ENCODE peak calls at places on chromosomes 13 and 19, in five cellular contexts. B is fibroblast of pulmonary artery, Y is IMR-90, P is BJ, N is neural crest cell. M is an unnamed sample.

GRCh38 chr19:58570770-58571574 is 2.2 kb downstream of the MZF1 start:
- DNase-seq in B (no peak), Y (no peak), P (no peak), N (no peak), M (no peak)

GRCh38 chr13:42865703-42866102 is 84.3 kb downstream of the FAM216B start:
- DNase-seq in B (no peak), Y (peak; percentile 42), P (no peak), N (no peak), M (no peak)

GRCh38 chr13:39197645-39198007 is 159.4 kb downstream of the NHLRC3 start:
- DNase-seq in B (no peak), Y (no peak), P (no peak), N (no peak), M (no peak)

GRCh38 chr19:8512115-8512967 is 1.6 kb downstream of the ZNF414 start:
- DNase-seq in B (peak; percentile 24), Y (no peak), P (no peak), N (no peak), M (no peak)

GRCh38 chr19:55702131-55702627 is 27.2 kb downstream of the EPN1 start:
- DNase-seq in B (peak; percentile 66), Y (no peak), P (no peak), N (no peak), M (no peak)

GRCh38 chr13:74301200-74302063 is 167.2 kb upstream of the KLF12 start:
- DNase-seq in B (no peak), Y (peak; percentile 24), P (no peak), N (no peak), M (no peak)

GRCh38 chr13:101205408-101205807 is 210.9 kb downstream of the NALCN start:
- DNase-seq in B (no peak), Y (no peak), P (no peak), N (no peak), M (no peak)

GRCh38 chr19:44050740-44051653 is 839 bp upstream of the ZNF223 start:
- DNase-seq in B (peak; percentile 8), Y (no peak), P (no peak), N (no peak), M (no peak)

GRCh38 chr13:27556109-27556508 is 64.2 kb downstream of the LNX2 start:
- DNase-seq in B (peak; percentile 69), Y (peak; percentile 78), P (no peak), N (no peak), M (peak; percentile 85)

GRCh38 chr19:5993516-5994406 is 15.8 kb upstream of the RANBP3 start:
- DNase-seq in B (peak; percentile 31), Y (no peak), P (no peak), N (no peak), M (no peak)

GRCh38 chr19:8617984-8618383 is 7.5 kb upstream of the ADAMTS10 start:
- DNase-seq in B (no peak), Y (no peak), P (no peak), N (no peak), M (no peak)

GRCh38 chr19:47848871-47849473 is 10.1 kb upstream of the TPRX2 start:
- DNase-seq in B (peak; percentile 23), Y (no peak), P (no peak), N (peak; percentile 51), M (no peak)

GRCh38 chr19:18422530-18423191 is 3.5 kb downstream of the SSBP4 start:
- DNase-seq in B (no peak), Y (no peak), P (no peak), N (no peak), M (no peak)

GRCh38 chr13:108313382-108313781 is 43.9 kb downstream of the TNFSF13B start:
- DNase-seq in B (no peak), Y (no peak), P (no peak), N (no peak), M (no peak)

GRCh38 chr13:24900507-24900906 is 136.5 kb downstream of the RNF17 start:
- DNase-seq in B (no peak), Y (no peak), P (no peak), N (no peak), M (no peak)

GRCh38 chr13:44379885-44380284 is 6.3 kb downstream of the SERP2 start:
- DNase-seq in B (no peak), Y (no peak), P (no peak), N (no peak), M (no peak)

GRCh38 chr19:43534811-43535761 is 2.1 kb downstream of the ZNF575 start:
- DNase-seq in B (peak; percentile 74), Y (peak; percentile 61), P (no peak), N (peak; percentile 68), M (peak; percentile 86)

GRCh38 chr13:106376411-106377112 is 158.9 kb downstream of the EFNB2 start:
- DNase-seq in B (peak; percentile 92), Y (peak; percentile 95), P (peak; percentile 82), N (no peak), M (no peak)

GRCh38 chr13:110380359-110381028 is 73.4 kb downstream of the COL4A2 start:
- DNase-seq in B (peak; percentile 89), Y (peak; percentile 98), P (no peak), N (no peak), M (no peak)

GRCh38 chr13:80082396-80083096 is 258.4 kb downstream of the SPRY2 start:
- DNase-seq in B (peak; percentile 50), Y (peak; percentile 74), P (peak; percentile 5), N (no peak), M (no peak)

GRCh38 chr13:111176421-111176820 is 61.3 kb downstream of the ARHGEF7 start:
- DNase-seq in B (no peak), Y (no peak), P (no peak), N (no peak), M (no peak)

GRCh38 chr13:77724092-77724491 is 26.6 kb downstream of the SLAIN1 start:
- DNase-seq in B (no peak), Y (no peak), P (no peak), N (no peak), M (no peak)

GRCh38 chr13:81568824-81569223 is 1227.9 kb upstream of the SPRY2 start:
- DNase-seq in B (no peak), Y (no peak), P (no peak), N (no peak), M (no peak)

GRCh38 chr13:81562598-81562997 is 1221.7 kb upstream of the SPRY2 start:
- DNase-seq in B (no peak), Y (no peak), P (no peak), N (no peak), M (no peak)

DNA sequence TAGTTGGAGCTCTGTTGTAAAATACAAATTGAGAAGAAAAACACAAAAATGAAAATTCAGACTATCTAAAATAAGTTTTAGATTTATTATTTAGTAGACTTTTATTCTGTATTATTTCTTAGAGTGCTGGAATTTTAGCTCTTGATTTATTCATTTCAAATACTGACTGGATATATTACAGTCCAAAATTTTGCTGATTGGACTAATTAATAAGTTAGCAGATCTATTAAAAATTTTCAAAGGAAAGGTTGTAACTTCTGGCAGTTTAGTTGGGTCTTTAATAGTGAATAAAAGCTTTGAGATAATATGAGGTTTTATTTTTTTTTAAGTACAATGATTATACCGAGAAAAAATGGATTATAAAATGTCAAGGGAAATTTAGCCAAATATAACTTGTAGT is 1224.9 kb upstream of the SPRY2 start:
- DNase-seq in B (no peak), Y (no peak), P (no peak), N (no peak), M (no peak)
- TF ChIP-seq CTCF in B (no peak), Y (no peak), P (no peak), N (no peak), M (no peak)

GRCh38 chr19:53333071-53333465 is 481 bp upstream of the ZNF845 start:
- DNase-seq in B (no peak), Y (no peak), P (no peak), N (peak; percentile 40), M (peak; percentile 84)
- TF ChIP-seq CTCF in B (no peak), Y (no peak), P (no peak), N (no peak), M (no peak)

GRCh38 chr13:113731192-113732175 is 27.5 kb upstream of the TMEM255B start:
- DNase-seq in B (no peak), Y (no peak), P (no peak), N (no peak), M (no peak)

GRCh38 chr13:113730145-113730750 is 28.8 kb upstream of the TMEM255B start:
- DNase-seq in B (no peak), Y (no peak), P (no peak), N (no peak), M (no peak)

GRCh38 chr13:113732176-113732960 is 26.7 kb upstream of the TMEM255B start:
- DNase-seq in B (no peak), Y (no peak), P (no peak), N (no peak), M (no peak)

GRCh38 chr13:113729329-113730019 is 29.6 kb upstream of the TMEM255B start:
- DNase-seq in B (no peak), Y (no peak), P (no peak), N (no peak), M (no peak)

GRCh38 chr13:113730831-113731191 is 28.2 kb upstream of the TMEM255B start:
- DNase-seq in B (no peak), Y (no peak), P (no peak), N (no peak), M (no peak)
- TF ChIP-seq CTCF in B (no peak), Y (no peak), P (no peak), N (no peak), M (no peak)

DNA sequence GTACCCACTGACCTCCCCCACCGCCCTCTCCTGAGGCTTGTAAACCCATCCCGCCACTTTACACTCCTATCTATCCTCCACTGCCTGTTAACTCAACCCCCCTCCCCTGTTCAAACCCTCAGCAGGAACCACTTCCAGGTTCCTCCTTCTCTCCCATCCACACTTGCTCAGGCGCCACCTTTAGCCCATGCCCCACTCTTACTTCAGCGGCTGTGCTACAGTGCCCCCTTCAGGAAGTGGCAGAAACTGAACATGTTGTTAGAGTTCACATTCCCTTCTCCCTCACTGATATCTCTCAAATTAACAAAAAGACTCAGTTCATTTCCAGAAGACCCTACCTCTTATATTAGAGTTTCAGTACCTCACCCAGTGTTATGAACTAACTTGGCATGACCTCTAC is 49.4 kb downstream of the ZNF91 start:
- DNase-seq in B (no peak), Y (no peak), P (no peak), N (no peak), M (no peak)
- TF ChIP-seq CTCF in B (no peak), Y (no peak), P (no peak), N (no peak), M (no peak)

DNA sequence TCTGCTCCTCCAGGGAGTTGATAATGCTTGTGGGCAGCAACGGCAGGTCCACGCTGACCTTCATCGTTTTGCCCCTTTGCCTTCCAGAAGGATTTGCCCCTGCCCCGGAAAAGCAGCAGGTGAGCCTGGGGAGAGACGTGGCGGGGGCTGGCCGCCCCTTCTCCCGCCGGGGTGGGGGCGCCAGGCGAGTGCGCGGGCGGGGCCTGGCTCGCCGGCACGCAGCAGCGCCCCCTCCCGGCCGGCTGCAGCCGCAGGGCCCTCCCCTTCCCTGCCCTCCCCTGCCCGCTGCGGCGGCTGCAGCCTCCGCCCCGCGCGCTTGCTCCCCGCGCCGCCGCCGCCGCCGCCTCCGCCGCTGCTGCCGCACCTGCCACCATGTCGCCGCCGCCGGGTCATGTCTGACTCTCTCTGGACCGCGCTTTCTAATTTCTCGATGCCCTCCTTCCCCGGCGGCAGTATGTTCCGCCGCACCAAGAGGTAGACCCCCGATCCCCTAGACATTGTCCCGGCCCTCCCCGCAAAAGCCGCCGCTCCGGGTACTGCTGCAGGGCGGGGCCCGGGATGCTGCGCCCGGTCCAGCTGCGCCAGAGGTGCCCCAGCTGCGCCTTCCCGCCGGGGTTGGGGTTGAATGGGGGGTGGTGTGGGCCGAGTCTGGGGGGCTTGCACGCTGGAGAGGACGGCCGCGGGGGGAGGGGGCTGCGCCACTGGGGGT is at the start of gene MAST1:
- DNase-seq in B (no peak), Y (no peak), P (no peak), N (peak; percentile 54), M (no peak)
- TF ChIP-seq CTCF in B (no peak), Y (peak; percentile 59), P (no peak), N (peak; percentile 75), M (peak; percentile 65)